ENCODE peak calls at places on chromosomes 4 and X, in ten cellular contexts. Y, F, U, R, P, E, L, H, M and V are unnamed samples.

GRCh38 chrX:39450578-39450977 is 647.2 kb downstream of the BCOR start:
- DNase-seq in F (no peak), M (no peak), P (no peak), R (no peak), L (no peak), H (no peak), E (no peak), U (no peak), Y (no peak), V (no peak)

GRCh38 chr4:154164931-154165839 is 326.4 kb downstream of the DCHS2 start:
- DNase-seq in U (no peak), F (no peak), L (peak; percentile 21), P (no peak), Y (no peak), M (no peak), E (no peak), R (no peak), H (no peak), V (no peak)

GRCh38 chr4:187059895-187060294 is 336.2 kb upstream of the FAT1 start:
- DNase-seq in U (no peak), R (no peak), P (no peak), E (no peak), Y (no peak), L (no peak), F (no peak), M (no peak), H (no peak), V (no peak)

GRCh38 chr4:3238721-3239120 is 10.2 kb upstream of the MSANTD1 start:
- DNase-seq in M (no peak), U (no peak), E (no peak), L (no peak), F (no peak), R (no peak), P (no peak), Y (peak; percentile 53), H (no peak), V (no peak)

GRCh38 chrX:19225906-19226305 is 103.6 kb upstream of the ADGRG2 start:
- DNase-seq in U (no peak), M (no peak), P (no peak), R (peak; percentile 4), H (no peak), E (no peak), Y (no peak), F (no peak), L (no peak), V (no peak)

GRCh38 chr4:40998680-40999358 is 215.5 kb downstream of the APBB2 start:
- DNase-seq in F (no peak), E (no peak), R (peak; percentile 14), P (no peak), L (no peak), M (no peak), Y (no peak), H (no peak), U (no peak), V (peak; percentile 68)

GRCh38 chr4:152072001-152072485 is 311.2 kb upstream of the GATB start:
- DNase-seq in H (no peak), Y (no peak), U (no peak), R (no peak), L (no peak), P (no peak), M (no peak), F (no peak), E (no peak), V (no peak)

GRCh38 chr4:138650917-138651564 is 364.5 kb upstream of the NOCT start:
- DNase-seq in L (peak; percentile 29), H (no peak), Y (no peak), E (no peak), R (no peak), M (no peak), P (no peak), U (no peak), F (no peak), V (no peak)

GRCh38 chrX:130120321-130120731 is 10.0 kb upstream of the ELF4 start:
- DNase-seq in U (no peak), R (no peak), L (no peak), H (no peak), M (no peak), P (no peak), E (no peak), F (no peak), Y (no peak), V (no peak)

GRCh38 chr4:145805490-145805889 is 125.5 kb downstream of the C4orf51 start:
- DNase-seq in L (no peak), M (no peak), E (no peak), H (peak; percentile 80), P (no peak), R (no peak), U (no peak), F (no peak), Y (peak; percentile 60), V (no peak)

GRCh38 chr4:127778102-127778501 is 4.0 kb upstream of the HSPA4L start:
- DNase-seq in Y (no peak), L (no peak), P (no peak), F (no peak), U (no peak), R (no peak), E (no peak), M (no peak), H (peak; percentile 71), V (no peak)

GRCh38 chr4:86934147-86934771 is 552 bp upstream of the AFF1 start:
- DNase-seq in M (no peak), E (no peak), F (no peak), P (peak; percentile 8), U (no peak), H (no peak), R (peak; percentile 29), Y (no peak), L (no peak), V (no peak)
- TF ChIP-seq POLR2A in M (peak; percentile 60), E (no peak), F (no peak), P (no peak), U (peak; percentile 41), H (no peak), R (no peak), Y (no peak), L (no peak), V (no peak)

DNA sequence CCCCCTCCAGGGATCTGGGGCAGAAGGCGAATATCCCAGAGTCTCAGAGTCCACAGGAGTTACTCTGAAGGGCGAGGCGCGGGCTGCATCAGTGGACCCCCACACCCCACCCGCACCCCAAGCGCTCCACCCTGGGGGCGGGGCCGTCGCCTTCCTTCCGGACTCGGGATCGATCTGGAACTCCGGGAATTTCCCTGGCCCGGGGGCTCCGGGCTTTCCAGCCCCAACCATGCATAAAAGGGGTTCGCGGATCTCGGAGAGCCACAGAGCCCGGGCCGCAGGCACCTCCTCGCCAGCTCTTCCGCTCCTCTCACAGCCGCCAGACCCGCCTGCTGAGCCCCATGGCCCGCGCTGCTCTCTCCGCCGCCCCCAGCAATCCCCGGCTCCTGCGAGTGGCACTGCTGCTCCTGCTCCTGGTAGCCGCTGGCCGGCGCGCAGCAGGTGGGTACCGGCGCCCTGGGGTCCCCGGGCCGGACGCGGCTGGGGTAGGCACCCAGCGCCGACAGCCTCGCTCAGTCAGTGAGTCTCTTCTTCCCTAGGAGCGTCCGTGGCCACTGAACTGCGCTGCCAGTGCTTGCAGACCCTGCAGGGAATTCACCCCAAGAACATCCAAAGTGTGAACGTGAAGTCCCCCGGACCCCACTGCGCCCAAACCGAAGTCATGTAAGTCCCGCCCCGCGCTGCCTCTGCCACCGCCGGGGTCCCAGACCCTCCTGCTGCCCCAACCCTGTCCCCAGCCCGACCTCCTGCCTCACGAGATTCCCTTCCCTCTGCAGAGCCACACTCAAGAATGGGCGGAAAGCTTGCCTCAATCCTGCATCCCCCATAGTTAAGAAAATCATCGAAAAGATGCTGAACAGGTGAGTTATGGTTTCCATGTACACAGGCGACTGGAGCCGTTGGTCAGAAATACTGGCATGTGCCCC is at the start of gene CXCL1:
- DNase-seq in L (peak; percentile 20), Y (peak; percentile 65), P (peak; percentile 7), E (no peak), R (peak; percentile 13), U (no peak), H (no peak), M (peak; percentile 47), F (peak; percentile 50), V (no peak)
- TF ChIP-seq POLR2A in L (no peak), Y (peak; percentile 23), P (no peak), E (no peak), R (no peak), U (no peak), H (no peak), M (peak; percentile 83), F (no peak), V (no peak)

GRCh38 chr4:184312126-184312525 is 94.5 kb upstream of the ENPP6 start:
- DNase-seq in E (no peak), F (no peak), U (no peak), P (no peak), M (no peak), R (no peak), L (no peak), H (no peak), Y (no peak), V (no peak)
- TF ChIP-seq POLR2A in E (no peak), F (no peak), U (no peak), P (no peak), M (no peak), R (no peak), L (no peak), H (no peak), Y (no peak), V (no peak)

GRCh38 chrX:118493653-118494297 is 1.8 kb upstream of the DOCK11 start:
- DNase-seq in E (no peak), F (no peak), Y (no peak), M (no peak), R (no peak), L (no peak), H (no peak), U (no peak), P (no peak), V (no peak)

GRCh38 chrX:118497180-118497814 is 1.7 kb downstream of the DOCK11 start:
- DNase-seq in U (no peak), M (no peak), F (no peak), L (no peak), Y (no peak), P (no peak), E (no peak), R (no peak), H (peak; percentile 20), V (no peak)

GRCh38 chrX:118495958-118496762 is 545 bp downstream of the DOCK11 start:
- DNase-seq in U (peak; percentile 22), H (no peak), R (peak; percentile 10), Y (peak; percentile 74), L (peak; percentile 29), M (peak; percentile 16), F (peak; percentile 63), P (peak; percentile 14), E (peak; percentile 32), V (peak; percentile 72)

GRCh38 chrX:118496763-118497079 is 1.1 kb downstream of the DOCK11 start:
- DNase-seq in U (no peak), F (no peak), Y (no peak), H (no peak), M (no peak), R (no peak), E (no peak), L (no peak), P (no peak), V (no peak)

GRCh38 chrX:118495061-118495921 is at the start of gene DOCK11:
- DNase-seq in M (peak; percentile 29), P (peak; percentile 61), E (peak; percentile 36), F (peak; percentile 59), R (peak; percentile 14), H (peak; percentile 2), U (peak; percentile 34), Y (peak; percentile 79), L (peak; percentile 80), V (peak; percentile 88)
- TF ChIP-seq POLR2A in M (peak; percentile 33), P (no peak), E (no peak), F (no peak), R (no peak), H (no peak), U (no peak), Y (peak; percentile 27), L (peak; percentile 48), V (peak; percentile 31)